ENCODE peak calls at places on chromosomes 6 and 20, in nine cellular contexts. K is NCI-H1694 treated with DMSO at 0.1 percent for 48 hours; H is heart left ventricle; T is fibroblast of the aortic adventitia; U is T-helper 1 cell; J is stimulated activated CD8-positive, alpha-beta memory T cell treated with anti-CD3 and anti-CD28 coated beads, Interleukin-4, amount 100 ng/mL, for 1 hour; V is kidney tubule cell; D is psoas muscle; P is ELR. R is an unnamed sample.
A peak's percentile ranks its signal among the peaks of the same experiment; 100 is the strongest.

GRCh38 chr6:6696867-6697531 is 108.5 kb downstream of the LY86 start:
- DNase-seq in K (peak; percentile 58), P (peak; percentile 64), H (peak; percentile 64), J (no peak), T (peak; percentile 75), V (peak; percentile 71), D (peak; percentile 69), U (peak; percentile 39), R (peak; percentile 54)

GRCh38 chr6:150567360-150567759 is 32.3 kb upstream of the PLEKHG1 start:
- DNase-seq in P (no peak), U (no peak), D (no peak), V (no peak), T (no peak), H (no peak), K (no peak), J (no peak), R (no peak)

GRCh38 chr20:36519012-36519719 is 22.2 kb upstream of the MYL9 start:
- DNase-seq in P (no peak), T (no peak), D (no peak), K (no peak), U (peak; percentile 32), J (no peak), V (no peak), H (no peak), R (no peak)

GRCh38 chr20:19715986-19716385 is 42.1 kb upstream of the RIN2 start:
- DNase-seq in H (no peak), D (no peak), U (no peak), P (no peak), K (no peak), T (no peak), J (no peak), V (no peak), R (no peak)

GRCh38 chr6:6629416-6629815 is 40.9 kb downstream of the LY86 start:
- DNase-seq in H (no peak), V (peak; percentile 33), U (no peak), P (no peak), J (no peak), K (peak; percentile 69), T (no peak), D (no peak), R (no peak)

GRCh38 chr20:17562804-17563305 is 7.0 kb upstream of the DSTN start:
- DNase-seq in U (no peak), T (peak; percentile 69), J (no peak), P (peak; percentile 33), H (no peak), D (no peak), K (no peak), V (peak; percentile 66), R (no peak)

GRCh38 chr20:6709865-6710595 is 57.5 kb upstream of the BMP2 start:
- DNase-seq in H (no peak), T (peak; percentile 10), D (no peak), P (no peak), K (no peak), V (peak; percentile 88), J (no peak), U (no peak), R (no peak)

GRCh38 chr6:156065838-156066237 is 610.2 kb upstream of the NOX3 start:
- DNase-seq in K (no peak), P (no peak), D (no peak), U (no peak), T (no peak), J (no peak), V (no peak), H (no peak), R (no peak)

GRCh38 chr20:24698706-24699206 is 229.3 kb downstream of the SYNDIG1 start:
- DNase-seq in P (no peak), J (no peak), K (no peak), U (no peak), T (no peak), D (no peak), V (no peak), H (no peak), R (no peak)

GRCh38 chr6:104887350-104887749 is 27.6 kb upstream of the HACE1 start:
- DNase-seq in H (no peak), T (peak; percentile 38), K (no peak), P (peak; percentile 55), U (peak; percentile 10), D (no peak), V (peak; percentile 8), J (no peak), R (no peak)